ENCODE peak calls at places on chromosomes 13 and 19, in six cellular contexts. M is HCT116, N is cardiac fibroblast, T is H1, F is fibroblast of the aortic adventitia, W is stomach. Y is an unnamed sample.

GRCh38 chr19:8001995-8002849 is 3.2 kb downstream of the ELAVL1 start:
- DNase-seq in M (peak), N (peak), T (peak), F (peak), W (peak), Y (peak)

GRCh38 chr19:30968210-30968609 is 381.0 kb downstream of the TSHZ3 start:
- DNase-seq in M (no peak), N (no peak), T (no peak), F (peak), W (no peak), Y (no peak)

GRCh38 chr19:45539460-45539859 is 32.2 kb downstream of the VASP start:
- DNase-seq in M (no peak), N (no peak), T (no peak), F (peak), W (no peak), Y (no peak)

GRCh38 chr13:41960195-41960699 is 662 bp downstream of the VWA8 start:
- DNase-seq in M (no peak), N (peak), T (no peak), F (peak), W (no peak), Y (peak)

GRCh38 chr13:98507060-98507797 is 69.7 kb downstream of the STK24 start:
- DNase-seq in M (no peak), N (peak), T (peak), F (peak), W (peak), Y (no peak)

GRCh38 chr19:6278740-6279619 is 795 bp downstream of the MLLT1 start:
- DNase-seq in M (no peak), N (no peak), T (no peak), F (no peak), W (no peak), Y (peak)

GRCh38 chr13:101570410-101570809 is 117.9 kb downstream of the ITGBL1 start:
- DNase-seq in M (no peak), N (no peak), T (no peak), F (peak), W (no peak), Y (no peak)

GRCh38 chr19:47157455-47158321 is 27.1 kb downstream of the SAE1 start:
- DNase-seq in M (no peak), N (peak), T (peak), F (peak), W (peak), Y (peak)

GRCh38 chr13:113121928-113122420 is 625 bp upstream of the F10 start:
- DNase-seq in M (no peak), N (no peak), T (no peak), F (no peak), W (no peak), Y (no peak)

GRCh38 chr13:88086577-88086976 is 415.4 kb downstream of the SLITRK5 start:
- DNase-seq in M (no peak), N (no peak), T (no peak), F (no peak), W (no peak), Y (no peak)

GRCh38 chr19:12137541-12137940 is 2.6 kb downstream of the ZNF20 start:
- DNase-seq in M (no peak), N (no peak), T (no peak), F (no peak), W (no peak), Y (no peak)

GRCh38 chr13:108915095-108915633 is 285.8 kb downstream of the MYO16 start:
- DNase-seq in M (no peak), N (peak), T (no peak), F (peak), W (no peak), Y (peak)

GRCh38 chr19:52716578-52716977 is 18.3 kb downstream of the ZNF611 start:
- DNase-seq in M (no peak), N (no peak), T (peak), F (no peak), W (no peak), Y (no peak)

DNA sequence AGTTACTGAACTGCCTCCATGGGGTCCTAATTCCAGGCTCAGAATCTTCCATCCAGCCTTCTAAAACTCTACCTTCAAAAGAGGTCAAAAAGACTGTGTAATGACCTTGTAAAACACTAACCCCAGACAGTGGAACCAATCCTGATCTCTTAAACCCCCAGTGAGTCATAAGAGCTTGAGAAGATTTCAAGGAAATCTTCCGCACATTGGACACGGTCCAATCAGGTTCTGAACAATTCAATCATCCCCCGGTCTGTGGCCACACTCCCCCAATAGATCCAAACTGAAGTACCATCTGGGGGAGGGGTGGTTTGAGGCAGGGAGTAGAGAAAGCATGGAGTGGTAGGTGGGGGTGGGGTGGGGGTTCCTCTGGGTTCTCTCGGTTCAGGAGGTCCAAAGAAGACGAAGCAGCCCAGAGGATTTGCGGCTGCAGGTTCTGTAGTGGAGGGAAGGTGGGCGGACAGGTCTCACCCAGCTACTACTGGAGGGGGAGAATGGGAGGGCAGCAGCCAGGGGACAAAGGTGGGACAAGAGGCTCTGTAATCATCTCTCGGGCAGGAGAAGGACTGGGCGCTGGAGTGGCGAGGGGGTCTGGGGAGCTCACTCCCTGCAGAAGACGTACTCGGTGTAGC is 1.5 kb downstream of the KCTD12 start:
- DNase-seq in M (no peak), N (peak), T (no peak), F (peak), W (no peak), Y (peak)
- H3K4me3 ChIP-seq in M (no peak), N (peak), T (peak), F (peak), W (peak), Y (peak)

GRCh38 chr13:50071399-50071798 is 56.2 kb downstream of the KCNRG start:
- DNase-seq in M (no peak), N (peak), T (no peak), F (peak), W (no peak), Y (no peak)

GRCh38 chr13:50074843-50075242 is 59.6 kb downstream of the KCNRG start:
- DNase-seq in M (no peak), N (no peak), T (no peak), F (peak), W (no peak), Y (no peak)

GRCh38 chr13:50072676-50073075 is 57.4 kb downstream of the KCNRG start:
- DNase-seq in M (no peak), N (no peak), T (no peak), F (peak), W (no peak), Y (no peak)

GRCh38 chr13:50075619-50076097 is 60.4 kb downstream of the KCNRG start:
- DNase-seq in M (no peak), N (no peak), T (no peak), F (peak), W (no peak), Y (peak)

GRCh38 chr13:50073340-50073739 is 58.1 kb downstream of the KCNRG start:
- DNase-seq in M (no peak), N (no peak), T (no peak), F (peak), W (no peak), Y (no peak)
- TF ChIP-seq CTCF in M (no peak), N (no peak), T (no peak), F (no peak), W (no peak), Y (no peak)

GRCh38 chr13:106499905-106500304 is 35.6 kb downstream of the EFNB2 start:
- DNase-seq in M (no peak), N (peak), T (no peak), F (peak), W (no peak), Y (peak)
- H3K4me3 ChIP-seq in M (no peak), N (no peak), T (no peak), F (no peak), W (no peak), Y (no peak)

GRCh38 chr13:23999411-23999810 is 102.1 kb upstream of the C1QTNF9B start:
- DNase-seq in M (no peak), N (no peak), T (no peak), F (no peak), W (no peak), Y (no peak)
- TF ChIP-seq CTCF in M (no peak), N (no peak), T (no peak), F (no peak), W (no peak), Y (no peak)

GRCh38 chr19:10848208-10848843 is at the start of gene C19orf38:
- DNase-seq in M (no peak), N (peak), T (no peak), F (no peak), W (no peak), Y (no peak)
- H3K4me3 ChIP-seq in M (no peak), N (peak), T (no peak), F (no peak), W (no peak), Y (no peak)

GRCh38 chr13:64924401-64924800 is 2305.7 kb downstream of the PCDH9 start:
- DNase-seq in M (no peak), N (no peak), T (no peak), F (no peak), W (no peak), Y (no peak)
- TF ChIP-seq CTCF in M (no peak), N (no peak), T (no peak), F (no peak), W (no peak), Y (no peak)

GRCh38 chr19:17965370-17966114 is 1.4 kb upstream of the KCNN1 start:
- DNase-seq in M (no peak), N (no peak), T (no peak), F (no peak), W (no peak), Y (no peak)

GRCh38 chr19:17966115-17966455 is 822 bp upstream of the KCNN1 start:
- DNase-seq in M (no peak), N (no peak), T (no peak), F (no peak), W (no peak), Y (no peak)

GRCh38 chr19:17968376-17968775 is 1.5 kb downstream of the KCNN1 start:
- DNase-seq in M (no peak), N (no peak), T (no peak), F (no peak), W (no peak), Y (no peak)

GRCh38 chr19:17967258-17968051 is 548 bp downstream of the KCNN1 start:
- DNase-seq in M (no peak), N (no peak), T (no peak), F (no peak), W (no peak), Y (no peak)

GRCh38 chr19:17966497-17967257 is at the start of gene KCNN1:
- DNase-seq in M (no peak), N (no peak), T (no peak), F (no peak), W (no peak), Y (peak)
- H3K4me3 ChIP-seq in M (no peak), N (peak), T (peak), F (no peak), W (no peak), Y (no peak)

GRCh38 chr19:55246462-55247451 is 12.1 kb downstream of the PPP6R1 start:
- DNase-seq in M (no peak), N (no peak), T (no peak), F (no peak), W (no peak), Y (no peak)

GRCh38 chr19:55248166-55248675 is 10.6 kb downstream of the PPP6R1 start:
- DNase-seq in M (no peak), N (no peak), T (no peak), F (no peak), W (no peak), Y (no peak)

GRCh38 chr19:55249841-55250240 is 9.0 kb downstream of the PPP6R1 start:
- DNase-seq in M (no peak), N (no peak), T (no peak), F (no peak), W (no peak), Y (no peak)

GRCh38 chr19:55248704-55249103 is 10.1 kb downstream of the PPP6R1 start:
- DNase-seq in M (no peak), N (no peak), T (no peak), F (no peak), W (no peak), Y (no peak)

DNA sequence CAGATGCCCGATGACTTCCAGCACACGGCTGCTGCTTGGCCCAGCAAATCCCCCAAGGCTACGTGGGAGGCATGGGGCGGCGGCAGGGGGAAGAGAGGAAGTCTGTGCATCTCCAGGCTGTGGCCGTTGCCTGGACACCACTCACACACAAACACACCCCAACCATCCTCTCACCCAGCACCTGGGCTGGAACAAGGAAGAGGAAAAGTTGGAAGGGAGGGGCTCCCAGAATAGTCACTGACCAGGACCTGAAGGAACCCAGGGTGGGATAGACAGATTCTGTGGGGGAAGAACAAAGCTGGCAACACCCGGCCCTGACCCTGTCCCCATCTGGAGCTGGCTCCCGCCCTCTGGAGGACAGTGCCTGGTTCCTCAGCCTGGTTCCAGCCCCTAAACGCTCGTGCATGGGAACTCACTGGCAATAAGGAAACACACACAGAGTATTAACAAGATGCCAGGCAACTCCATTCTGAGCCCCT is 11.2 kb downstream of the PPP6R1 start:
- DNase-seq in M (no peak), N (peak), T (no peak), F (peak), W (no peak), Y (peak)
- TF ChIP-seq CTCF in M (no peak), N (no peak), T (no peak), F (no peak), W (no peak), Y (no peak)